ENCODE peak calls at places on chromosomes 2 and 18, in five cellular contexts. M is fibroblast of lung, K is OCI-LY7, I is HepG2, L is heart right ventricle. V is an unnamed sample. For H3K36me3, the result is how much of the 10 kb centered on the place peaks cover.

GRCh38 chr2:23454501-23455120 is 69.6 kb downstream of the KLHL29 start:
- DNase-seq in K (no peak), I (no peak), L (no peak), M (no peak), V (no peak)

GRCh38 chr2:120518819-120519218 is 172.9 kb downstream of the INHBB start:
- DNase-seq in K (no peak), I (no peak), M (no peak), L (no peak), V (no peak)

GRCh38 chr2:19573784-19574183 is 215.4 kb upstream of the OSR1 start:
- DNase-seq in I (no peak), K (no peak), M (no peak), L (no peak), V (no peak)

GRCh38 chr2:175234153-175234552 is 52.6 kb upstream of the ATP5MC3 start:
- DNase-seq in M (no peak), I (no peak), L (no peak), K (no peak), V (no peak)

GRCh38 chr2:223101340-223102039 is 49.5 kb downstream of the KCNE4 start:
- DNase-seq in I (peak), L (no peak), K (peak), M (peak), V (peak)

GRCh38 chr18:13318644-13319501 is 100.3 kb downstream of the LDLRAD4 start:
- DNase-seq in L (no peak), I (no peak), M (peak), K (no peak), V (no peak)

GRCh38 chr2:120254178-120254577 is 1.5 kb downstream of the RALB start:
- DNase-seq in I (no peak), M (no peak), K (no peak), L (no peak), V (no peak)

GRCh38 chr2:232568161-232568560 is 17.7 kb downstream of the EIF4E2 start:
- DNase-seq in M (peak), K (no peak), I (no peak), L (peak), V (no peak)

DNA sequence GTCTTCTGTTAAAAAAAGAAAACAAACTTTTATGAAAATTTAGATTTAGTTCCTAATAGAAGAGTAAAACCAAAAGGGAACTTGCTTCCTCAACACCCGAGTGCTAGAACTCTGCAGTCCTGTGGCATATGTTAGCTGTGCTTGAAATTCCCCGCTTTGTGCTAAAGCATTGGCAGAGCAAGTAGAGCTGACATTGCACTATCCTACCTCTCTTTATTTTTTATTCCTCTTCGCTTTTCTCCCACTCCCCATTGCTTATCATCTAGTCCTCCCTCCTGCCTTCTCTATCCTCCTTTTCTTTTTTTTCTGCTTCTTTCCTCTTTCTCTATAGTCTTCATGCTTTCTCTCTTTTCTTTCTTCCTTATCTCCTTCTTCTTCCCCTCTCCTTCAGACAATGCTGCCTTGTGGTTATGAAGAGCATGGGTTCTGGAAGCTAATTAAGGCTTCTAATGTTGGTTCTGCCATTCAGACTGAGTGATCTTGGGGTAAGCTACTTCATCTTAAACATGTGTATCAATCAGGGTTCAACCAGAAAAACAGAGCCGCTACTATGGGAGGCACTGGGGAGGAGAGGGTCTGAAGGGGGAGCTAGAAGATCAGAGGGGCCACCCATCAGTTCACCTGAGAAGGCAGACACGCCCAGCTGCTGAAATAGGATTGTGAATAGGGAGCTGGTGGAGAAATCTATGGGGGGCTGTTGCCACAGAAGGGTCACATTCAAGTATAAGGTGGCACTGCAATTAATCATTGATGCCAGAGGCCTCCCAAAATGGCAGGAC is 31.4 kb upstream of the PELI1 start:
- DNase-seq in L (no peak), K (no peak), M (no peak), I (no peak), V (no peak)
- TF ChIP-seq CTCF in L (no peak), K (no peak), M (no peak), I (no peak), V (no peak)

GRCh38 chr2:172600644-172601043 is 44.8 kb downstream of the PDK1 start:
- DNase-seq in L (no peak), K (no peak), I (no peak), M (no peak), V (no peak)
- H3K36me3 ChIP-seq in L (under half), K (half or more), I (half or more), M (under half), V (under half)

DNA sequence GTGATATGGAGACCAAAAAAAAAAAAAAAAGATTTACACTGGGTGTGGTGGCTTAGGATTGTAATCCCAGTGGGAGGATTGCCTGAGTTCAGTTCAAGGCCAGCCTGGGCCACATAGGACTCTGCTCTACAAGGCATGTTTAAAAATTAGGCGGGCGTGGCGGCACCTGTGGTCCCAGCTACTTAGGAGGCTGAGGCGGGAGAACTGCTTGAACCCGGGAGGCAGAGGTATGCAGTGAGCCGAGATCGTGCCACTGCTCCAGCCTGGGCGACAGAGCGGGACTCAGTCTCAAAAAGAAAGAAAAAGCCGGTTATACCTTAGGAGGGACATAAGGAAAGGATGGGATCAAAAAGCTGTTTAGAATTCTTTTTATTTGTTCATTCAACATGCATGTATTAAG is 707 bp upstream of the SPDYA start:
- DNase-seq in I (no peak), K (no peak), M (no peak), L (no peak), V (peak)
- TF ChIP-seq CTCF in I (no peak), K (no peak), M (no peak), L (no peak), V (no peak)

DNA sequence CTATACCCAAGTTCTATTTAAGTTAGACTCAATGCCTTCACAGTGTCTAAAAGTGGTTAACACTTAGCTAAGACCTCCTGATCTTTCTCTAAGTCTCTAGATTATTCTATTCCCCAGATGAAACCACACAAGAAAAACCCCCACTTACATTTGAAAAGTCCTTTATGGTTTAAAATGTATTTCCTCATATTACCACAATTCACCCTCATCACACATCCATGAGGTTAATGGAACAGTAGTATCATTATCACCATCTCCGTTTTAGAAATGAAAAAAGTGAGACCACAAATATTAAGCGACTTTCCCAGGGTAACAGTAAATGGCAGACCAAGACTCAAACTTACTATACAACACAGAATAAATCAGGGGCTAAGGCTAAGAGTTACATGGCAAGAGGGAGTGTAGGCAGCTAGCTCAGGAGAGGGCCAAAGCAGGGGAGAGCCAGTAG is 28.6 kb downstream of the EPG5 start:
- DNase-seq in L (no peak), K (no peak), M (no peak), I (no peak), V (no peak)
- H3K36me3 ChIP-seq in L (half or more), K (under half), M (under half), I (under half), V (under half)

GRCh38 chr2:34738691-34739090 is 1139.6 kb upstream of the FAM98A start:
- DNase-seq in K (peak), M (no peak), I (no peak), L (no peak), V (no peak)
- TF ChIP-seq CTCF in K (peak), M (no peak), I (peak), L (no peak), V (peak)

DNA sequence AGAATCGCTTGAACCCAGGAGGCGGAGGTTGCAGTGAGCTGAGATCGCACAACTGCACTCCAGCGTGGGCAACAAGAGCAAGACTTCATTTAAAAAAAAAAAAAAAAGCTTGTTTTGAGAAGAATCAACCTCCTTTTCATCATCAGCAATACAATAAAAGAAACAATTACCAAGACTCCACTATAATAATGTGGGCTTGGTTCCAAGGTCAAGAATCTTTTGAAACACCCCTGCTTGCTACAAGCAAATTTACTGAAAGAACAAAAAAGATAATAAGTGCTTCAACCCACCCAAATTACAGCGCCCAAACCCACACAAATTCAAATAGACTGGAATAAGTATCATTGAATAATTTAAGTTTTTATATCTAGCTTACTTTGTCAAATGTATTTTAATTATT is 33.6 kb upstream of the MAPRE3 start:
- DNase-seq in M (no peak), I (no peak), K (no peak), L (no peak), V (no peak)
- H3K36me3 ChIP-seq in M (under half), I (under half), K (under half), L (under half), V (under half)

GRCh38 chr2:20600756-20601325 is 50.1 kb downstream of the HS1BP3 start:
- DNase-seq in I (no peak), M (no peak), L (no peak), K (no peak), V (no peak)
- TF ChIP-seq CTCF in I (peak), M (peak), L (peak), K (peak), V (peak)

GRCh38 chr18:23209031-23209430 is 73.7 kb downstream of the CABLES1 start:
- DNase-seq in M (peak), K (no peak), I (peak), L (no peak), V (no peak)

GRCh38 chr18:23211146-23211545 is 75.9 kb downstream of the CABLES1 start:
- DNase-seq in I (no peak), K (no peak), M (no peak), L (no peak), V (no peak)

GRCh38 chr18:23208600-23208999 is 73.3 kb downstream of the CABLES1 start:
- DNase-seq in L (no peak), K (no peak), I (no peak), M (no peak), V (no peak)

GRCh38 chr18:23210526-23210925 is 75.2 kb downstream of the CABLES1 start:
- DNase-seq in K (no peak), L (no peak), I (no peak), M (no peak), V (no peak)

DNA sequence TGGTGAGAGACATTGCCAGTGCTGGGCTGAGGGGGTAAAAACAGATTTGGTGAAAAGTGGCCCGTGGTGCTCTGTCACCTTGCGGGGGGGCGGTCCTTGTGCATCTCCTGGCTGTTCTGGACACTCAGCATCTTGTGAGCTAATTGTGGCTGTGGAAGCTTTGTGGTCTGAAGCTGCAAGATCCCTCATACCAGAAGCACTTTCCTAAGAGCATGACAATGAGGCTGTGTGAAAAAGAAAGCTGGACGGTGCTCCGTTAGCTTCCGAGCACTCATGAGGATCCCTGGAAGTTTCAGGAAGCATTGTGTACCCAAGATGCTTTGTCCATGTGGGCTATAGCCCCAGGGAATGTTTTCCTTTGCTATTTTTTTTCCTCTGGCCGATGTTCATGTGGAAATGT is 74.5 kb downstream of the CABLES1 start:
- DNase-seq in M (no peak), K (no peak), L (no peak), I (no peak), V (no peak)
- H3K36me3 ChIP-seq in M (under half), K (half or more), L (under half), I (half or more), V (under half)